ENCODE peak calls at places on chromosomes 7 and 10, in seven cellular contexts. H is Karpas-422; M is stimulated activated CD8-positive, alpha-beta memory T cell treated with anti-CD3 and anti-CD28 coated beads, Interleukin-7, amount 100 ng/mL, for 4 hours; R is activated CD8-positive, alpha-beta T cell treated with anti-CD3 and anti-CD28 coated beads for 36 hours; C is uterus; Z is DMS 273 treated with DMSO at 0.1 percent for 48 hours; L is IMR-90. K is an unnamed sample.

GRCh38 chr7:99193527-99194214 is 14.2 kb downstream of the KPNA7 start:
- DNase-seq in R (no peak), H (no peak), M (no peak), Z (no peak), C (no peak), L (peak), K (peak)

GRCh38 chr10:69405221-69405620 is 11.5 kb downstream of the TACR2 start:
- DNase-seq in C (no peak), R (no peak), H (no peak), L (peak), M (no peak), Z (no peak), K (no peak)

GRCh38 chr7:151114151-151115090 is 28.1 kb downstream of the AGAP3 start:
- DNase-seq in H (no peak), L (no peak), R (no peak), C (no peak), M (no peak), Z (no peak), K (peak)

GRCh38 chr10:79442171-79443040 is 3.0 kb downstream of the ZCCHC24 start:
- DNase-seq in L (no peak), H (no peak), M (no peak), R (no peak), Z (no peak), C (no peak), K (no peak)

GRCh38 chr7:43057151-43057550 is 55.3 kb upstream of the HECW1 start:
- DNase-seq in R (no peak), C (no peak), Z (no peak), L (no peak), H (no peak), M (no peak), K (no peak)

GRCh38 chr7:55449205-55449991 is 84.3 kb downstream of the LANCL2 start:
- DNase-seq in L (no peak), R (no peak), H (no peak), M (no peak), Z (no peak), C (no peak), K (no peak)

GRCh38 chr7:68107968-68108367 is 1111.3 kb downstream of the TYW1 start:
- DNase-seq in H (no peak), R (no peak), Z (no peak), M (no peak), L (no peak), C (no peak), K (no peak)

GRCh38 chr10:22722770-22723169 is 8.4 kb upstream of the PIP4K2A start:
- DNase-seq in M (no peak), R (no peak), L (no peak), Z (no peak), C (no peak), H (no peak), K (no peak)

GRCh38 chr10:35585356-35585755 is 19.8 kb upstream of the GJD4 start:
- DNase-seq in R (no peak), C (no peak), H (no peak), Z (no peak), M (no peak), L (no peak), K (no peak)

GRCh38 chr7:73721237-73721848 is 1.9 kb upstream of the STX1A start:
- DNase-seq in C (no peak), Z (peak), H (no peak), L (no peak), R (no peak), M (no peak), K (no peak)